ENCODE peak calls at places on chromosomes 2 and 18, in eight cellular contexts. P is esophagus squamous epithelium; O is NB4; B is skeletal muscle cell; Q is CD4-positive, CD25-positive, alpha-beta regulatory T cell; L is CD8-positive, alpha-beta T cell; I is foreskin fibroblast; X is tibial nerve. E is an unnamed sample.
A peak's percentile ranks its signal among the peaks of the same experiment; 100 is the strongest.

GRCh38 chr18:23810396-23810795 is 121.1 kb downstream of the LAMA3 start:
- DNase-seq in B (no peak), I (no peak), Q (peak; percentile 13), X (no peak), P (no peak), O (no peak), L (peak; percentile 73), E (no peak)

GRCh38 chr18:13381331-13381730 is 162.8 kb downstream of the LDLRAD4 start:
- DNase-seq in P (no peak), L (peak; percentile 47), Q (no peak), X (no peak), O (no peak), I (no peak), B (no peak), E (no peak)

GRCh38 chr2:199977984-199978415 is 22.6 kb downstream of the MAIP1 start:
- DNase-seq in I (peak; percentile 92), L (no peak), X (no peak), O (peak; percentile 11), B (peak; percentile 79), P (no peak), Q (no peak), E (peak; percentile 58)

GRCh38 chr2:12424820-12425219 is 291.9 kb upstream of the TRIB2 start:
- DNase-seq in P (no peak), I (peak; percentile 36), L (no peak), X (no peak), O (no peak), B (no peak), Q (no peak), E (no peak)

GRCh38 chr2:30230855-30231725 is at the start of gene LBH:
- DNase-seq in B (peak; percentile 51), I (peak; percentile 72), X (peak; percentile 78), L (peak; percentile 97), P (peak; percentile 37), Q (peak; percentile 88), O (no peak), E (peak; percentile 46)

GRCh38 chr18:9196568-9196967 is 60.0 kb downstream of the ANKRD12 start:
- DNase-seq in B (no peak), O (no peak), L (no peak), X (no peak), I (no peak), Q (no peak), P (no peak), E (no peak)

GRCh38 chr2:186486651-186487647 is 889 bp downstream of the ZC3H15 start:
- DNase-seq in B (no peak), P (no peak), X (no peak), L (no peak), O (peak; percentile 40), Q (peak; percentile 10), I (no peak), E (peak; percentile 46)

GRCh38 chr2:65664931-65665330 is 232.5 kb upstream of the SPRED2 start:
- DNase-seq in L (no peak), P (no peak), O (no peak), B (no peak), I (no peak), X (no peak), Q (no peak), E (no peak)

GRCh38 chr2:221518201-221518936 is 53.7 kb downstream of the EPHA4 start:
- DNase-seq in I (no peak), O (no peak), B (no peak), Q (peak; percentile 84), P (no peak), L (peak; percentile 63), X (no peak), E (peak; percentile 10)

GRCh38 chr2:168671932-168672331 is 130.5 kb upstream of the NOSTRIN start:
- DNase-seq in X (no peak), Q (no peak), O (no peak), I (peak; percentile 35), P (no peak), B (peak; percentile 69), L (no peak), E (no peak)

GRCh38 chr2:28356095-28356911 is 36.4 kb upstream of the FOSL2 start:
- DNase-seq in L (no peak), P (peak; percentile 20), O (peak; percentile 45), X (peak; percentile 84), B (peak; percentile 76), Q (peak; percentile 15), I (peak; percentile 87), E (no peak)

GRCh38 chr18:9447334-9447733 is 28.0 kb upstream of the RALBP1 start:
- DNase-seq in Q (no peak), B (no peak), L (no peak), I (no peak), P (no peak), O (no peak), X (no peak), E (no peak)

GRCh38 chr18:51614033-51614432 is 416.6 kb upstream of the MEX3C start:
- DNase-seq in B (no peak), L (no peak), X (no peak), P (no peak), Q (no peak), I (no peak), O (no peak), E (no peak)

GRCh38 chr18:8030201-8030600 is 463.1 kb downstream of the PTPRM start:
- DNase-seq in L (no peak), B (no peak), Q (no peak), O (no peak), X (no peak), I (no peak), P (no peak), E (no peak)

GRCh38 chr2:154194917-154195643 is 323.4 kb downstream of the GALNT13 start:
- DNase-seq in X (no peak), B (no peak), Q (no peak), O (no peak), I (no peak), L (no peak), P (no peak), E (no peak)

DNA sequence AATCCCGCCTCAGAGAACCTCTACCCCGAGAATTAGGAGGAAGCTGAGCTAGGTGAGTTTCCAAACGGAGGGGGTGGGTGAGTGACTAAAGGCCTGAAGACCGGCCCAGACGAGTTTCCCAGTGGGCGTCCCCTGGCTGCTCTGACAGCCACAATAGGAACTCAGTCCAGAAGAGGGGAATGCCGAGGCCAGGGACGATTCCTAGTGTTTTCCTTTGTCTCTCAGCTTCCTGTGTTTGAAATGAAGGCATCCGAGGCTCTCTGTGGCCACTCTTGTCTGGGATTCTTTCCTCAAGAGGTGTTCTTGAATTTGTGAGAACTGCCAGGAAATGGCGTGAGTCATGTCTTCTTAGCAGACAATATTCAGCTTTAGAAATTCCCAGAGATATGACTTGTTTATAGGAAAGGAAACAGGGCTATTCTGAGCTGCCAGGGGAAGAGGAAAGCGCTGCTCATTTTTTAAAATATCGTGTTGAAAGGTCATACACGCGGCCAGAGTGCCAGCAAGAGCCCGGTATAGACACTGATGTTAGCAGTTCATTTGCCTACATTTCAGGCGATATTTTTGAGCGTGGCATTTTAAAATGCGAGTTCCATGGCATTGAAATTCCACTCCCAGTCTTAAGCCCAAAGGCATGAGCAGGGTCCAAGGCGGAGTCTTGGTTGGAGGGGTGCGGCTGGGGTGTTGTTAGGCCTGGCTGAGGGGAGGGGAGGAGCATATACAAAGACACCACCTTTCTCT is 169.1 kb upstream of the KLF7 start:
- DNase-seq in P (no peak), L (no peak), B (peak; percentile 97), O (no peak), I (peak; percentile 96), Q (no peak), X (peak; percentile 14), E (no peak)
- H3K4me3 ChIP-seq in P (peak overlapping the region; percentile 59), L (no peak overlapping the region), B (peak overlapping the region; percentile 28), O (no peak overlapping the region), I (peak overlapping the region; percentile 34), Q (peak overlapping the region; percentile 28), X (peak overlapping the region; percentile 8), E (no peak overlapping the region)

GRCh38 chr2:104857262-104858221 is 3.6 kb downstream of the POU3F3 start:
- DNase-seq in Q (no peak), I (no peak), L (no peak), B (no peak), O (no peak), P (no peak), X (no peak), E (no peak)

GRCh38 chr2:104856086-104856972 is 2.4 kb downstream of the POU3F3 start:
- DNase-seq in B (no peak), P (no peak), L (no peak), I (no peak), X (no peak), Q (no peak), O (peak; percentile 20), E (no peak)

GRCh38 chr2:104858325-104858978 is 4.5 kb downstream of the POU3F3 start:
- DNase-seq in Q (no peak), P (no peak), B (no peak), X (no peak), O (no peak), I (no peak), L (no peak), E (no peak)

GRCh38 chr2:104855174-104856085 is 1.5 kb downstream of the POU3F3 start:
- DNase-seq in P (no peak), B (no peak), L (no peak), Q (no peak), I (no peak), X (no peak), O (peak; percentile 38), E (no peak)

GRCh38 chr2:104856973-104857261 is 3.0 kb downstream of the POU3F3 start:
- DNase-seq in P (no peak), O (no peak), I (no peak), L (no peak), B (no peak), X (no peak), Q (no peak), E (no peak)
- H3K4me3 ChIP-seq in P (peak overlapping the region; percentile 50), O (no peak overlapping the region), I (no peak overlapping the region), L (peak overlapping the region; percentile 48), B (no peak overlapping the region), X (no peak overlapping the region), Q (peak overlapping the region; percentile 47), E (no peak overlapping the region)

GRCh38 chr2:84882415-84882738 is 1.5 kb upstream of the TRABD2A start:
- DNase-seq in L (no peak), X (no peak), Q (no peak), B (no peak), I (no peak), P (no peak), O (no peak), E (no peak)
- H3K4me3 ChIP-seq in L (no peak overlapping the region), X (no peak overlapping the region), Q (peak overlapping the region; percentile 99), B (no peak overlapping the region), I (no peak overlapping the region), P (peak overlapping the region; percentile 76), O (no peak overlapping the region), E (peak overlapping the region; percentile 72)

GRCh38 chr18:56108486-56109367 is 520.7 kb upstream of the TCF4 start:
- DNase-seq in B (no peak), P (no peak), Q (no peak), X (no peak), I (no peak), O (no peak), L (no peak), E (no peak)

GRCh38 chr18:56115072-56116038 is 523.0 kb downstream of the TXNL1 start:
- DNase-seq in O (no peak), X (no peak), Q (no peak), P (no peak), L (no peak), I (no peak), B (no peak), E (no peak)

GRCh38 chr18:56112013-56112749 is 524.2 kb upstream of the TCF4 start:
- DNase-seq in Q (no peak), L (no peak), B (peak; percentile 40), P (no peak), X (no peak), O (no peak), I (peak; percentile 9), E (no peak)

GRCh38 chr18:56107821-56108485 is 520.0 kb upstream of the TCF4 start:
- DNase-seq in O (no peak), L (no peak), Q (no peak), B (no peak), X (no peak), I (no peak), P (no peak), E (no peak)

GRCh38 chr18:56112984-56113383 is 525.0 kb upstream of the TCF4 start:
- DNase-seq in Q (no peak), X (no peak), L (no peak), B (no peak), O (no peak), P (no peak), I (no peak), E (no peak)
- H3K4me3 ChIP-seq in Q (no peak overlapping the region), X (no peak overlapping the region), L (no peak overlapping the region), B (no peak overlapping the region), O (no peak overlapping the region), P (no peak overlapping the region), I (no peak overlapping the region), E (no peak overlapping the region)